ENCODE peak calls at places on chromosomes 16 and 17, in four cellular contexts. One of them, this sample, is unnamed.

GRCh38 chr17:731943-732787 is at the start of gene TLCD3A:
- DNase-seq in WTC11: peak
- DNase-seq in GM12878: no peak
- DNase-seq in K562: peak
- DNase-seq in this sample: no peak

GRCh38 chr17:50163846-50164696 is 1.7 kb upstream of the SGCA start:
- DNase-seq in WTC11: no peak
- DNase-seq in K562: no peak
- DNase-seq in GM12878: peak
- DNase-seq in this sample: no peak

GRCh38 chr16:57993452-57993851 is 7.0 kb downstream of the ZNF319 start:
- DNase-seq in K562: no peak
- DNase-seq in WTC11: no peak
- DNase-seq in GM12878: no peak
- DNase-seq in this sample: no peak

GRCh38 chr16:29192329-29193247 is 207.7 kb downstream of the LAT start:
- DNase-seq in WTC11: no peak
- DNase-seq in GM12878: no peak
- DNase-seq in K562: peak
- DNase-seq in this sample: no peak

GRCh38 chr16:72639494-72639893 is 408.4 kb downstream of the ZFHX3 start:
- DNase-seq in WTC11: no peak
- DNase-seq in K562: no peak
- DNase-seq in GM12878: no peak
- DNase-seq in this sample: no peak

GRCh38 chr16:71911121-71911520 is 15.8 kb downstream of the IST1 start:
- DNase-seq in GM12878: no peak
- DNase-seq in WTC11: no peak
- DNase-seq in K562: no peak
- DNase-seq in this sample: no peak

GRCh38 chr17:50134206-50135110 is 4.5 kb upstream of the SAMD14 start:
- DNase-seq in K562: no peak
- DNase-seq in WTC11: no peak
- DNase-seq in GM12878: no peak
- DNase-seq in this sample: no peak

GRCh38 chr16:50718761-50719400 is 23.0 kb upstream of the CYLD start:
- DNase-seq in WTC11: no peak
- DNase-seq in GM12878: no peak
- DNase-seq in K562: no peak
- DNase-seq in this sample: no peak

GRCh38 chr17:74454197-74455024 is 12.0 kb upstream of the CD300A start:
- DNase-seq in K562: no peak
- DNase-seq in WTC11: no peak
- DNase-seq in GM12878: no peak
- DNase-seq in this sample: peak

GRCh38 chr17:55420067-55420775 is 1.4 kb downstream of the MMD start:
- DNase-seq in WTC11: no peak
- DNase-seq in GM12878: no peak
- DNase-seq in K562: no peak
- DNase-seq in this sample: no peak

GRCh38 chr16:67654069-67654911 is 5.8 kb downstream of the ACD start:
- DNase-seq in GM12878: no peak
- DNase-seq in WTC11: no peak
- DNase-seq in K562: no peak
- DNase-seq in this sample: no peak

GRCh38 chr16:54501797-54502196 is 215.2 kb upstream of the IRX3 start:
- DNase-seq in WTC11: no peak
- DNase-seq in K562: no peak
- DNase-seq in GM12878: no peak
- DNase-seq in this sample: no peak

GRCh38 chr16:50627419-50627818 is 53.7 kb downstream of the SNX20 start:
- DNase-seq in GM12878: no peak
- DNase-seq in WTC11: peak
- DNase-seq in K562: no peak
- DNase-seq in this sample: no peak

GRCh38 chr17:18314059-18314730 is 599 bp downstream of the TOP3A start:
- DNase-seq in WTC11: no peak
- DNase-seq in K562: no peak
- DNase-seq in GM12878: no peak
- DNase-seq in this sample: no peak

GRCh38 chr17:9912146-9913099 is 7.4 kb upstream of the RCVRN start:
- DNase-seq in WTC11: no peak
- DNase-seq in K562: no peak
- DNase-seq in GM12878: no peak
- DNase-seq in this sample: no peak

GRCh38 chr17:382644-383533 is 30.3 kb upstream of the RPH3AL start:
- DNase-seq in K562: no peak
- DNase-seq in WTC11: peak
- DNase-seq in GM12878: no peak
- DNase-seq in this sample: peak

GRCh38 chr17:7204828-7205461 is 14.7 kb downstream of the DLG4 start:
- DNase-seq in GM12878: peak
- DNase-seq in WTC11: peak
- DNase-seq in K562: peak
- DNase-seq in this sample: no peak

GRCh38 chr17:71187145-71187878 is 933.5 kb upstream of the SOX9 start:
- DNase-seq in K562: no peak
- DNase-seq in GM12878: no peak
- DNase-seq in WTC11: no peak
- DNase-seq in this sample: no peak

GRCh38 chr17:61307905-61308886 is 91.4 kb upstream of the TBX2 start:
- DNase-seq in GM12878: no peak
- DNase-seq in K562: no peak
- DNase-seq in WTC11: no peak
- DNase-seq in this sample: no peak

GRCh38 chr16:381788-382717 is at the start of gene PGAP6:
- DNase-seq in GM12878: no peak
- DNase-seq in K562: peak
- DNase-seq in WTC11: peak
- DNase-seq in this sample: no peak

GRCh38 chr16:11398136-11398535 is 52.9 kb downstream of the RMI2 start:
- DNase-seq in GM12878: no peak
- DNase-seq in WTC11: no peak
- DNase-seq in K562: no peak
- DNase-seq in this sample: no peak

GRCh38 chr17:69607162-69607834 is 192.8 kb downstream of the MAP2K6 start:
- DNase-seq in K562: peak
- DNase-seq in GM12878: peak
- DNase-seq in WTC11: peak
- DNase-seq in this sample: peak

GRCh38 chr16:49754495-49755290 is 101.2 kb downstream of the ZNF423 start:
- DNase-seq in K562: no peak
- DNase-seq in GM12878: no peak
- DNase-seq in WTC11: peak
- DNase-seq in this sample: no peak

GRCh38 chr16:84175351-84176081 is 11.3 kb downstream of the TAF1C start:
- DNase-seq in WTC11: peak
- DNase-seq in K562: peak
- DNase-seq in GM12878: peak
- DNase-seq in this sample: peak

GRCh38 chr17:40422990-40423611 is 5.4 kb upstream of the TOP2A start:
- DNase-seq in GM12878: no peak
- DNase-seq in WTC11: peak
- DNase-seq in K562: peak
- DNase-seq in this sample: no peak

GRCh38 chr17:69954241-69954933 is 120.6 kb upstream of the KCNJ16 start:
- DNase-seq in K562: no peak
- DNase-seq in GM12878: no peak
- DNase-seq in WTC11: no peak
- DNase-seq in this sample: no peak

GRCh38 chr16:54281535-54282201 is 4.9 kb downstream of the IRX3 start:
- DNase-seq in K562: no peak
- DNase-seq in GM12878: no peak
- DNase-seq in WTC11: peak
- DNase-seq in this sample: no peak

GRCh38 chr17:7586673-7587419 is 3.0 kb downstream of the SOX15 start:
- DNase-seq in GM12878: no peak
- DNase-seq in WTC11: peak
- DNase-seq in K562: peak
- DNase-seq in this sample: peak

GRCh38 chr17:81403671-81404534 is 8.6 kb downstream of the BAHCC1 start:
- DNase-seq in WTC11: no peak
- DNase-seq in K562: no peak
- DNase-seq in GM12878: no peak
- DNase-seq in this sample: no peak

GRCh38 chr17:42676424-42677011 is at the start of gene PLEKHH3:
- DNase-seq in GM12878: no peak
- DNase-seq in WTC11: no peak
- DNase-seq in K562: no peak
- DNase-seq in this sample: no peak

GRCh38 chr17:44374306-44375195 is 10.9 kb upstream of the FAM171A2 start:
- DNase-seq in K562: peak
- DNase-seq in GM12878: no peak
- DNase-seq in WTC11: peak
- DNase-seq in this sample: peak
- TF ChIP-seq CREM in K562: no peak
- TF ChIP-seq CREM in GM12878: no peak
- TF ChIP-seq CREM in WTC11: no peak
- TF ChIP-seq CREM in this sample: no peak

GRCh38 chr16:4306439-4307214 is 9.2 kb upstream of the GLIS2 start:
- DNase-seq in GM12878: no peak
- DNase-seq in K562: no peak
- DNase-seq in WTC11: no peak
- DNase-seq in this sample: no peak

GRCh38 chr16:4309833-4310266 is 6.0 kb upstream of the GLIS2 start:
- DNase-seq in WTC11: peak
- DNase-seq in GM12878: no peak
- DNase-seq in K562: no peak
- DNase-seq in this sample: peak

GRCh38 chr16:4307215-4308037 is 8.4 kb upstream of the GLIS2 start:
- DNase-seq in K562: peak
- DNase-seq in GM12878: peak
- DNase-seq in WTC11: peak
- DNase-seq in this sample: peak

GRCh38 chr16:4313563-4314531 is 2.0 kb upstream of the GLIS2 start:
- DNase-seq in K562: peak
- DNase-seq in GM12878: no peak
- DNase-seq in WTC11: peak
- DNase-seq in this sample: peak

DNA sequence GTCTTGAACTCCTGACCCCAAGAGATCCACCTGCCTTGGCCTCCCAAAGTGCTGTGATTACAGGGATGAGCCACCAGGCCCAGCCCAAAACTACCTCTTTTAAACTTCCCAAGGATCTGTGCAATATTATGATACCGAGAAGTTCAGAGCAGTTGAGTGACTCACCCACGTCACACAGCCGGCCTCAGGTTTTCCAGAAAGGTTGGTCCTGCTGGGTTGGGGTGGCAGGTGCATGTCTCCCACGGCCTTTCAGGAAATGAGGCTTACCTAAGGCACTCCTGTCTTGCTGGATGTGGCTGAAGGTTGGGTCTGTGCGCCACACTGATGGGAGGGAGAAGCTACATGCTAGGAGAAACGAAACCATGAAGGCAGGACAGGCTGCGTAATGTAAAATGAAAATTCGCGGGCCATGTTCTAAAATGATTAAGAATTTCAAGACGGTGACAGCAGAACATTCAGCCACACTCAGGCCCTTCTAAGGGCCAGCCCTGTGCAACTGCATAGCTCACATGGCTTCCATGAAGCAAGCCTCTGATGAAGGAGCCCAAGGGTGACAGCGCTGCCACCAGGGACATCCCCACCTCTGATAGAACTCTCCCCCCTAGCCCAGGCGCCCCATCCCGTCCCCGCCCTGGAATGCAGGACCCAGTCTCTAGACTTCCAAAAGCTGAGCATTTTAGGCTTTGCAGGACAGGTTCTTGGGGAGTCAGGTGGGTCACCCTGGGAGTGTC is 6.6 kb upstream of the GLIS2 start:
- DNase-seq in K562: no peak
- DNase-seq in GM12878: no peak
- DNase-seq in WTC11: no peak
- DNase-seq in this sample: no peak
- TF ChIP-seq CREM in K562: no peak
- TF ChIP-seq CREM in GM12878: no peak
- TF ChIP-seq CREM in WTC11: no peak
- TF ChIP-seq CREM in this sample: no peak

DNA sequence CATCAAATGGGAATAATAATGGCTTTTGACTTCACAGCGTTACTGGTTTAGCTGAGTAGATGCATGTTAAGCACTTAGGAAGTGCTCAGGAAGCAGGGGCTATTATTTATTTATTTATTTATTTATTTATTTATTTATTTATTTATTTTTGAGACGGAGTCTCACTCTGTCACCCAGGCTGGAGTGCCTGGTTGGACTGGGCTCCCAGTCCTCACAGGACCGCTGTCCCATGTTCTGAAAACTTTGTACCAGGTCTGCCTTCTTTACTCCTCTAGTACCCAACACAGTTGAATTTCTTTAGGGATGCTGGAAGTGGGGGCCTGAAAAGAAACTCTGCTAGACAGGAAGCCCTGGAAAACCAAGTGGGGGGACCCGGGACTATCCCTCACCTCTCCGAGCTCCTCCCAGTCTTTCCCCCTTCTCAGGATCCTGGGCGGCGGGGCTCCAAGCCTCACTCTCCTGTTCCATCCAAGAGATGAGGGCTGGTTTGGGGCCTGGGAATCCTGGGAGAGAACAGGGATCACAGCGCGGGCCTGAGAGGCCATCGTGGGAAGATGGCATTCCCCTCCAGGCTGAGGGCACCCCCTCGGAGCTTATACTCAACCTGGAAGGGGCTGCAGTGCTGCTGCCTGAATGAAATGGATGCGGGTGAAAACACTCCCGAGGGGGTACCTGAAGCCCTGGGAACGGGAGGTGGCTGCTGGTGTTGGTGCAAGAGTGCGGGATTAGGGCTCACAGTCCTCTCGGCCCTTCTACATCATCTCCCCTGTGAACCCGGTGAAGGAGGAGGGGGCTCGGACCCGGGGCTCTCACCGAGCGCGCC is 682 bp downstream of the ZNF688 start:
- DNase-seq in K562: peak
- DNase-seq in WTC11: peak
- DNase-seq in GM12878: no peak
- DNase-seq in this sample: no peak
- TF ChIP-seq CREM in K562: no peak
- TF ChIP-seq CREM in WTC11: no peak
- TF ChIP-seq CREM in GM12878: no peak
- TF ChIP-seq CREM in this sample: no peak

DNA sequence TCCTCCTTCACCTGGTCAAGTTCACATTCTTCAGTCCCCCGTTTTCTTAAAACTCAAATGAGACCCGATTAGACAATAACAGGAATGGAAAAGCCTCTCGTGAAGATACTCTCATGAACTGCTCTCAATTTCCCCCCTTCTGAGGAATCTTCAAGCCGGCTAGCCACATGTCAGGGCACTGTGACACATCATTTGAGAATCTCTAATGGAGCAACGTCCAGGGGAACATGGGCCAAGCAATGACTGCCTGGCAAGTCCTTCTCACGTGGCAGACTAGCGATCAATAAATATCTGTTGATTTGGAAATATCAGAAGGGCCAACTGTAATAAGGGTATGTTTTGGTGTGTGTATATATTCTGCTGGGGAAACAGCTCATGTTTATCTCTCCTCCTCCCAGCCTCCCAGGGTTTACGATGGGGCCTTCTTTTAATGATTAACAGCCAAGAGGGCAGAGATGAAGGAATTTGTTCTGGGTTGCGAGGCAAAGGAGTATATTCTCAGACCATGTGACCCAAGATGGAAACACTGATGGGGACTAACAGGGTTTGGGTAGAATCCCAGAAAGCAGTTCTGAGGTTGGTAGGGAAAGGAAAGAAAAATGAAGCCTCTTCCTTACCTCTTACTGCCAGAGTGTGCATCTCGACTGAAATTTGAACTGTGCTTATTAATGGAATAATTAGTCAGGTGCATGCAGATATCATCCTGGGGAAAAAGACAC is 21.4 kb downstream of the TTLL6 start:
- DNase-seq in GM12878: no peak
- DNase-seq in K562: no peak
- DNase-seq in WTC11: no peak
- DNase-seq in this sample: peak
- TF ChIP-seq CREM in GM12878: no peak
- TF ChIP-seq CREM in K562: no peak
- TF ChIP-seq CREM in WTC11: no peak
- TF ChIP-seq CREM in this sample: no peak

This sample was measured in HepG2.